ENCODE peak calls at places on chromosomes 11 and 22, in seven cellular contexts. Z, P, E, U, X, C and S are unnamed samples.

GRCh38 chr22:37647928-37648327 is 8.5 kb downstream of the SH3BP1 start:
- DNase-seq in Z (no peak), C (no peak), U (no peak), P (no peak), X (no peak), E (no peak), S (no peak)

GRCh38 chr11:7600205-7600775 is 73.0 kb downstream of the CYB5R2 start:
- DNase-seq in P (no peak), Z (no peak), E (no peak), U (no peak), X (no peak), C (no peak), S (peak; percentile 99)

GRCh38 chr11:35488117-35488516 is 37.3 kb downstream of the PAMR1 start:
- DNase-seq in Z (no peak), X (no peak), E (no peak), U (no peak), C (no peak), P (no peak), S (no peak)

GRCh38 chr11:43217856-43218255 is 93.9 kb upstream of the API5 start:
- DNase-seq in U (no peak), P (no peak), C (no peak), Z (no peak), E (no peak), X (no peak), S (no peak)

GRCh38 chr11:396948-397548 is 3.0 kb downstream of the PKP3 start:
- DNase-seq in P (peak; percentile 56), E (no peak), X (no peak), Z (no peak), U (no peak), C (peak; percentile 71), S (no peak)

GRCh38 chr22:35135165-35135564 is 69.2 kb downstream of the ISX start:
- DNase-seq in P (no peak), Z (no peak), C (no peak), U (no peak), E (no peak), X (no peak), S (no peak)

GRCh38 chr11:1028291-1028540 is 8.3 kb downstream of the MUC6 start:
- DNase-seq in E (no peak), X (no peak), U (no peak), P (no peak), C (no peak), Z (no peak), S (no peak)

GRCh38 chr22:26169312-26170111 is at the start of gene SEZ6L:
- DNase-seq in E (no peak), U (no peak), P (peak; percentile 28), Z (no peak), C (peak; percentile 22), X (no peak), S (no peak)

GRCh38 chr11:64850979-64851567 is 6.6 kb upstream of the CDC42BPG start:
- DNase-seq in X (no peak), Z (peak; percentile 94), U (no peak), P (no peak), E (no peak), C (no peak), S (no peak)

GRCh38 chr11:46298699-46299424 is 21.4 kb downstream of the CREB3L1 start:
- DNase-seq in Z (no peak), E (no peak), U (no peak), X (no peak), P (no peak), C (no peak), S (no peak)

GRCh38 chr11:36034572-36035331 is 90.9 kb downstream of the LDLRAD3 start:
- DNase-seq in U (no peak), E (no peak), P (no peak), X (no peak), Z (no peak), C (no peak), S (peak; percentile 50)

DNA sequence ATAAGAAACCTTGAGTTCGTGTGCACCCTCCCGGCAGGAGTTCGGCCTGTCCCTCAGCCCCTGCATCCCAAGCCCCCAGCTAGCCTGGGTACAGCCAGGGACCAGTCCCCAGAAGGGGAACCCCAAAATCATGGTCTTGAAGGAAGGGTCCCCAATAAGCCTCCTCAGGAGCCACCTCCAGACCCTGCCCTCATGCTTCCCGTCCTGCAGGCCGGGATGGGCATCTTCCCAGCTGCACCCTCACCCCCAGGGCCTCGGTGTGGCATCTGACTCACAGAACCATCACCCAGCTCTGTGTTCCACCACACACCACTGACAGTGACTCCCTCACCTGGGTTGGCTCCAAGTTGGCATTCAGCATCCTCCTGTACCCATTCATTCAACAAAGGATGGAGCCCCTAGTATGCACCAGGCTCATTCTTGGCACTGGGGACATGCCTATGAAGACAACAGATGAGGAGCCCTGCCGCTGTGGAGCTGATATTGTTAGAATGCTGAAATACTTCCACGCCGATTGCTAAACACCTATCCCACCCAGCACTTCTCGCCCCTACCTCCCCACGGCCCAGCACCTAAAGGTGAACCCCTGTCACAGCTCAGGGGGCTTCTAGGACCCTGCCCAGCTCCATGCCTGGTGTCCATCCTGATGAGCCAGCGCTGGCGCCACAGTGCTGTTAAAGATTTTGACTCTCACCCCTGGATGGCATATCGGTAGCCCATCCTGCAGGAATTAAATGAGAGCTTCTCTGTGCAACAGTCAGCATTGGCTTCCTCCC is 77.8 kb downstream of the BUD13 start:
- DNase-seq in E (no peak), C (no peak), Z (no peak), P (no peak), X (no peak), U (no peak), S (peak; percentile 51)
- H3K27ac ChIP-seq in E (no peak overlapping the region), C (no peak overlapping the region), Z (no peak overlapping the region), P (no peak overlapping the region), X (no peak overlapping the region), U (no peak overlapping the region), S (no peak overlapping the region)

DNA sequence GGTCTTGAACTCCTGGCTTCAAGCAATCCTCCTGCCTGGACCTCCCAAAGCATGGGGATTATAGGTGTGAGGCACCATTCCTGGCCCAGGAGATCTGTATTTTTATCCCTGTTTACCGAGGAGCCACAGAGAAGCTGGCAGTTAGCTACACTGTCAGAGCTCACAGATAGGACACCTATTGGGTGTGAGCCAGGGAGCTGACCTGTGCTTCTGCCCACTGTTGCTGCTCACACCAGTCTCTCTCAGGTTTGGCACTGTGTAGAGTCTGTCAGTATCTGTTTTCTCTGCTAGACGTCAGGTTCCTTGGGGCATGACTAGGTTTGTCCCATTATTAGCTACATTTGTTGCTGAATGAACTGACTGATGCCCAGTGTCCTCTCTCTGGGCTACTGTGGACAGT is 17.5 kb downstream of the PPP6R2 start:
- DNase-seq in P (no peak), E (no peak), Z (no peak), X (no peak), U (no peak), C (no peak), S (no peak)
- H3K27ac ChIP-seq in P (no peak overlapping the region), E (no peak overlapping the region), Z (no peak overlapping the region), X (no peak overlapping the region), U (no peak overlapping the region), C (no peak overlapping the region), S (no peak overlapping the region)

GRCh38 chr22:24809331-24809730 is 3.3 kb downstream of the SGSM1 start:
- DNase-seq in X (no peak), Z (no peak), E (no peak), U (no peak), C (no peak), P (no peak), S (no peak)

GRCh38 chr22:24807284-24807950 is 1.4 kb downstream of the SGSM1 start:
- DNase-seq in P (no peak), U (peak; percentile 84), E (no peak), C (peak; percentile 32), Z (no peak), X (no peak), S (no peak)

GRCh38 chr22:24812950-24813349 is 6.9 kb downstream of the SGSM1 start:
- DNase-seq in E (no peak), U (no peak), C (no peak), Z (no peak), P (no peak), X (no peak), S (no peak)

GRCh38 chr22:24806663-24807001 is 621 bp downstream of the SGSM1 start:
- DNase-seq in X (peak; percentile 33), E (no peak), Z (no peak), U (no peak), C (no peak), P (no peak), S (no peak)

GRCh38 chr22:24810043-24810749 is 4.2 kb downstream of the SGSM1 start:
- DNase-seq in E (no peak), P (no peak), C (no peak), Z (no peak), U (peak; percentile 87), X (no peak), S (peak; percentile 1)
- H3K27ac ChIP-seq in E (no peak overlapping the region), P (peak overlapping the region; percentile 23), C (peak overlapping the region; percentile 47), Z (no peak overlapping the region), U (peak overlapping the region; percentile 76), X (no peak overlapping the region), S (no peak overlapping the region)

GRCh38 chr22:48096411-48096810 is 1334.0 kb downstream of the TBC1D22A start:
- DNase-seq in P (no peak), Z (no peak), X (peak; percentile 16), C (no peak), E (no peak), U (no peak), S (no peak)
- H3K27ac ChIP-seq in P (no peak overlapping the region), Z (peak overlapping the region; percentile 98), X (no peak overlapping the region), C (no peak overlapping the region), E (no peak overlapping the region), U (no peak overlapping the region), S (no peak overlapping the region)

GRCh38 chr22:22746963-22747933 is 102.8 kb downstream of the GGTLC2 start:
- DNase-seq in P (no peak), X (no peak), Z (peak; percentile 82), C (no peak), U (no peak), E (no peak), S (no peak)
- H3K27ac ChIP-seq in P (no peak overlapping the region), X (no peak overlapping the region), Z (peak overlapping the region; percentile 54), C (no peak overlapping the region), U (no peak overlapping the region), E (no peak overlapping the region), S (no peak overlapping the region)

GRCh38 chr11:100849009-100849913 is 162.2 kb downstream of the ARHGAP42 start:
- DNase-seq in C (no peak), E (no peak), U (no peak), P (no peak), X (no peak), Z (no peak), S (no peak)
- H3K27ac ChIP-seq in C (peak overlapping the region; percentile 54), E (no peak overlapping the region), U (peak overlapping the region; percentile 26), P (peak overlapping the region; percentile 61), X (no peak overlapping the region), Z (no peak overlapping the region), S (no peak overlapping the region)

DNA sequence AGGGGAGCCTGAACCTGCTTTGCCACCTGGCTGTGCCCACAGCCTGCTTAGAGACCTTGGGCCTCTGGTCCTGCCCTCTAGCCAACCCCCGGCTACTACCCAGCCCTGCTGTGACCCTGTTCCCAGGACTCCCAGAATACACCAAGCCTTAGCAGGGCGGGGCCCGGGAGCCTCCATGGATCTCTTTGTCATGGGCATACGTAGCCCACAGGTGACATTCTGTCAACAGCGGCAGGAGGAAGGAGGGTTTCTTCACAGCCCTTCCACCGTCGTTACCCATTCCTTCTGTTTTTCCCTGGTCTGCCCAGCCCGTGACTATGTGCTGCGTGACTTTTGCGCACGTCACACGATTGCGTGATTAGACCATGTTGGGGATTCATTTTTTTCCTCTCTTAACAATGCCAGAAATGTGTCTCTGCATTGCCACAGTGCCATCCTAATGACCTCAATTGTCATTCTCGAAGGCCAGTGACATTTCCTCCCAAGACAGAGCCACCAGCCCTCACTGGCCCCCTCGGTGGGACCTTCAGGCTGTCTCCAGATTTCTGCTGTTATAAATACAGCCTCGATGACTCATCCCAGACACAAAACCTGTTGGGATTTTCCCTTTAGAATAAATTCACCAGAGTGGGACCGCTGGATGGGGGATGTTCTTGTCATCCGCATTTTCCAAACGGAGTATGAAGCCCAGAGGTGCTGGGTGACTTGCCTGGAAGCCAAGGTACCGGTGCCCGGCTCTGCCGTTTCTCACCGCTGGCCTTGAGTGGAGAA is 9.0 kb downstream of the SYT12 start:
- DNase-seq in E (no peak), U (no peak), P (no peak), X (no peak), Z (no peak), C (no peak), S (peak; percentile 52)
- H3K27ac ChIP-seq in E (no peak overlapping the region), U (peak overlapping the region; percentile 81), P (no peak overlapping the region), X (no peak overlapping the region), Z (no peak overlapping the region), C (no peak overlapping the region), S (peak overlapping the region; percentile 21)